ENCODE peak calls at places on chromosome 10, in ten cellular contexts. W is mesendoderm; J is NB4; P is substantia nigra; C is HFF-Myc; V is activated CD8-positive, alpha-beta T cell treated with anti-CD3 and anti-CD28 coated beads for 36 hours; S is AG04450; B is heart right ventricle; L is NT2/D1; Y is A172. X is an unnamed sample.

GRCh38 chr10:3472705-3473078 is 300.1 kb upstream of the PITRM1 start:
- DNase-seq in W (no peak), P (no peak), C (no peak), L (no peak), Y (no peak), V (no peak), S (no peak), J (no peak), B (no peak), X (peak; percentile 77)

GRCh38 chr10:125562737-125563136 is 120.2 kb downstream of the TEX36 start:
- DNase-seq in W (peak; percentile 28), P (no peak), B (no peak), Y (no peak), L (peak; percentile 8), J (no peak), V (peak; percentile 2), C (no peak), S (no peak), X (no peak)

GRCh38 chr10:117718970-117719369 is 176.4 kb downstream of the EMX2 start:
- DNase-seq in B (no peak), S (no peak), V (no peak), P (no peak), W (no peak), C (no peak), Y (peak; percentile 32), L (no peak), J (no peak), X (no peak)

GRCh38 chr10:26214004-26214403 is 2.6 kb upstream of the GAD2 start:
- DNase-seq in J (no peak), L (peak; percentile 94), C (no peak), S (no peak), Y (no peak), W (peak; percentile 58), P (no peak), B (no peak), V (no peak), X (no peak)

GRCh38 chr10:37146443-37146842 is 21.0 kb downstream of the ANKRD30A start:
- DNase-seq in W (no peak), S (no peak), J (peak; percentile 45), B (no peak), Y (no peak), L (peak; percentile 1), C (no peak), V (no peak), P (no peak), X (no peak)

GRCh38 chr10:4825868-4826787 is at the start of gene AKR1E2:
- DNase-seq in C (no peak), L (peak; percentile 70), J (peak; percentile 71), W (peak; percentile 91), Y (no peak), B (peak; percentile 90), P (peak; percentile 37), S (peak; percentile 51), V (peak; percentile 89), X (peak; percentile 56)

GRCh38 chr10:71191459-71192113 is 20.8 kb upstream of the UNC5B start:
- DNase-seq in L (no peak), B (no peak), P (no peak), V (no peak), C (no peak), S (no peak), J (no peak), W (peak; percentile 77), Y (no peak), X (no peak)

GRCh38 chr10:6667679-6668270 is 87.7 kb upstream of the PRKCQ start:
- DNase-seq in J (peak; percentile 48), P (peak; percentile 6), W (peak; percentile 57), L (peak; percentile 15), S (no peak), B (no peak), C (peak; percentile 22), V (peak; percentile 74), Y (peak; percentile 50), X (peak; percentile 30)

GRCh38 chr10:71753091-71753959 is 20.0 kb downstream of the VSIR start:
- DNase-seq in V (no peak), Y (no peak), B (no peak), C (no peak), J (peak; percentile 99), P (no peak), W (no peak), L (no peak), S (no peak), X (peak; percentile 31)

GRCh38 chr10:130027716-130028464 is 63.8 kb upstream of the EBF3 start:
- DNase-seq in W (no peak), J (no peak), S (no peak), L (no peak), Y (no peak), C (no peak), V (no peak), B (no peak), P (no peak), X (no peak)

GRCh38 chr10:49151025-49151445 is 17.2 kb upstream of the FAM170B start:
- DNase-seq in V (no peak), P (no peak), S (no peak), L (no peak), C (no peak), Y (no peak), J (no peak), B (no peak), W (no peak), X (no peak)

GRCh38 chr10:133438711-133439273 is 14.4 kb upstream of the SPRN start:
- DNase-seq in W (peak; percentile 8), J (peak; percentile 77), L (no peak), V (peak; percentile 41), B (no peak), S (no peak), Y (peak; percentile 10), C (no peak), P (no peak), X (no peak)

GRCh38 chr10:89332718-89333281 is 5.0 kb downstream of the IFIT3 start:
- DNase-seq in B (no peak), S (no peak), V (peak; percentile 23), L (no peak), W (no peak), C (no peak), P (no peak), Y (no peak), J (no peak), X (no peak)

GRCh38 chr10:6204341-6205191 is 1.8 kb downstream of the PFKFB3 start:
- DNase-seq in P (no peak), Y (peak; percentile 45), B (peak; percentile 44), V (peak; percentile 13), C (no peak), S (no peak), W (peak; percentile 47), L (no peak), J (peak; percentile 21), X (no peak)

GRCh38 chr10:74924251-74924954 is 98.0 kb downstream of the KAT6B start:
- DNase-seq in P (no peak), W (peak; percentile 46), S (peak; percentile 82), C (peak; percentile 85), V (no peak), J (peak; percentile 64), B (no peak), L (no peak), Y (peak; percentile 88), X (no peak)

GRCh38 chr10:29295813-29296212 is 6.9 kb downstream of the LYZL1 start:
- DNase-seq in L (no peak), P (no peak), B (no peak), Y (no peak), J (no peak), S (no peak), W (no peak), C (no peak), V (no peak), X (no peak)

GRCh38 chr10:127151541-127151940 is 44.9 kb downstream of the INSYN2A start:
- DNase-seq in Y (peak; percentile 63), S (no peak), W (peak; percentile 61), J (no peak), C (no peak), B (no peak), L (no peak), P (no peak), V (no peak), X (no peak)

GRCh38 chr10:86671985-86672710 is 3.8 kb downstream of the LDB3 start:
- DNase-seq in S (no peak), P (no peak), Y (no peak), J (no peak), L (no peak), V (no peak), C (no peak), B (peak; percentile 79), W (peak; percentile 52), X (no peak)

GRCh38 chr10:103680869-103681236 is 174.5 kb downstream of the SH3PXD2A start:
- DNase-seq in S (no peak), L (no peak), J (no peak), B (no peak), Y (no peak), V (no peak), W (no peak), P (no peak), C (no peak), X (no peak)

GRCh38 chr10:44733743-44734488 is 177.2 kb upstream of the TMEM72 start:
- DNase-seq in B (no peak), C (no peak), J (no peak), P (no peak), Y (no peak), L (no peak), S (no peak), W (peak; percentile 46), V (no peak), X (no peak)

GRCh38 chr10:13272164-13272571 is 27.7 kb downstream of the PHYH start:
- DNase-seq in B (peak; percentile 51), J (no peak), P (peak; percentile 32), W (no peak), C (peak; percentile 45), L (no peak), S (peak; percentile 38), V (no peak), Y (no peak), X (peak; percentile 67)

GRCh38 chr10:21172774-21173432 is 275.8 kb upstream of the NEBL start:
- DNase-seq in L (no peak), C (no peak), B (peak; percentile 18), S (no peak), V (peak; percentile 3), W (peak; percentile 44), J (no peak), P (no peak), Y (no peak), X (peak; percentile 15)

GRCh38 chr10:586151-586550 is 103.3 kb downstream of the DIP2C start:
- DNase-seq in L (no peak), C (no peak), V (no peak), J (no peak), B (no peak), Y (no peak), S (no peak), P (no peak), W (no peak), X (no peak)

GRCh38 chr10:74936577-74937445 is 110.4 kb downstream of the KAT6B start:
- DNase-seq in C (no peak), L (no peak), W (no peak), V (no peak), P (no peak), Y (no peak), B (no peak), J (no peak), S (no peak), X (no peak)

GRCh38 chr10:25849971-25850370 is 84.1 kb upstream of the MYO3A start:
- DNase-seq in W (peak; percentile 34), J (no peak), B (no peak), Y (no peak), C (no peak), V (no peak), S (no peak), P (no peak), L (no peak), X (no peak)

GRCh38 chr10:61903991-61904350 is 2.5 kb downstream of the ARID5B start:
- DNase-seq in V (no peak), C (no peak), Y (peak; percentile 19), W (no peak), J (no peak), L (no peak), P (no peak), B (no peak), S (no peak), X (no peak)

GRCh38 chr10:48981310-48981907 is 41.8 kb upstream of the LRRC18 start:
- DNase-seq in W (peak; percentile 77), J (peak; percentile 47), L (peak; percentile 18), Y (peak; percentile 60), C (peak; percentile 5), S (peak; percentile 13), B (peak; percentile 66), P (peak; percentile 50), V (peak; percentile 50), X (no peak)

GRCh38 chr10:285216-285967 is 150.1 kb downstream of the ZMYND11 start:
- DNase-seq in V (peak; percentile 3), B (no peak), S (no peak), J (peak; percentile 27), L (no peak), W (no peak), Y (no peak), P (no peak), C (no peak), X (no peak)